ENCODE peak calls at places on chromosomes 7 and 10, in five cellular contexts. One of them, this sample, is unnamed.

GRCh38 chr10:69800109-69800508 is 1.6 kb upstream of the COL13A1 start:
- DNase-seq in Karpas-422: peak
- DNase-seq in mesothelial cell of epicardium: no peak
- DNase-seq in heart left ventricle: peak
- DNase-seq in activated CD8-positive, alpha-beta memory T cell treated with anti-CD3 and anti-CD28 coated beads for 24 hours: no peak
- DNase-seq in this sample: no peak

GRCh38 chr7:2048531-2048930 is 184.2 kb downstream of the MAD1L1 start:
- DNase-seq in mesothelial cell of epicardium: no peak
- DNase-seq in Karpas-422: no peak
- DNase-seq in heart left ventricle: no peak
- DNase-seq in activated CD8-positive, alpha-beta memory T cell treated with anti-CD3 and anti-CD28 coated beads for 24 hours: no peak
- DNase-seq in this sample: no peak

GRCh38 chr10:52778511-52779392 is 6.2 kb upstream of the MBL2 start:
- DNase-seq in mesothelial cell of epicardium: no peak
- DNase-seq in Karpas-422: peak
- DNase-seq in activated CD8-positive, alpha-beta memory T cell treated with anti-CD3 and anti-CD28 coated beads for 24 hours: no peak
- DNase-seq in heart left ventricle: no peak
- DNase-seq in this sample: no peak

GRCh38 chr7:20737840-20738448 is 48.7 kb downstream of the SP8 start:
- DNase-seq in activated CD8-positive, alpha-beta memory T cell treated with anti-CD3 and anti-CD28 coated beads for 24 hours: no peak
- DNase-seq in heart left ventricle: no peak
- DNase-seq in mesothelial cell of epicardium: no peak
- DNase-seq in Karpas-422: no peak
- DNase-seq in this sample: no peak

GRCh38 chr10:71952745-71953144 is 11.4 kb upstream of the CHST3 start:
- DNase-seq in Karpas-422: no peak
- DNase-seq in mesothelial cell of epicardium: no peak
- DNase-seq in heart left ventricle: no peak
- DNase-seq in activated CD8-positive, alpha-beta memory T cell treated with anti-CD3 and anti-CD28 coated beads for 24 hours: no peak
- DNase-seq in this sample: no peak

GRCh38 chr7:1621718-1622117 is 48.4 kb upstream of the ELFN1 start:
- DNase-seq in Karpas-422: no peak
- DNase-seq in heart left ventricle: no peak
- DNase-seq in mesothelial cell of epicardium: no peak
- DNase-seq in activated CD8-positive, alpha-beta memory T cell treated with anti-CD3 and anti-CD28 coated beads for 24 hours: no peak
- DNase-seq in this sample: no peak

GRCh38 chr7:105932835-105933477 is 30.1 kb upstream of the CDHR3 start:
- DNase-seq in Karpas-422: no peak
- DNase-seq in heart left ventricle: no peak
- DNase-seq in activated CD8-positive, alpha-beta memory T cell treated with anti-CD3 and anti-CD28 coated beads for 24 hours: no peak
- DNase-seq in mesothelial cell of epicardium: no peak
- DNase-seq in this sample: no peak

GRCh38 chr7:69245646-69246045 is 352.6 kb upstream of the AUTS2 start:
- DNase-seq in mesothelial cell of epicardium: no peak
- DNase-seq in activated CD8-positive, alpha-beta memory T cell treated with anti-CD3 and anti-CD28 coated beads for 24 hours: no peak
- DNase-seq in heart left ventricle: no peak
- DNase-seq in Karpas-422: no peak
- DNase-seq in this sample: no peak

GRCh38 chr7:55160539-55160938 is 141.7 kb downstream of the EGFR start:
- DNase-seq in mesothelial cell of epicardium: no peak
- DNase-seq in Karpas-422: no peak
- DNase-seq in activated CD8-positive, alpha-beta memory T cell treated with anti-CD3 and anti-CD28 coated beads for 24 hours: no peak
- DNase-seq in heart left ventricle: no peak
- DNase-seq in this sample: no peak

GRCh38 chr10:130351466-130352290 is 215.5 kb downstream of the GLRX3 start:
- DNase-seq in mesothelial cell of epicardium: no peak
- DNase-seq in activated CD8-positive, alpha-beta memory T cell treated with anti-CD3 and anti-CD28 coated beads for 24 hours: peak
- DNase-seq in Karpas-422: no peak
- DNase-seq in heart left ventricle: no peak
- DNase-seq in this sample: peak

GRCh38 chr10:114538544-114538906 is 119.5 kb downstream of the ABLIM1 start:
- DNase-seq in heart left ventricle: no peak
- DNase-seq in mesothelial cell of epicardium: no peak
- DNase-seq in activated CD8-positive, alpha-beta memory T cell treated with anti-CD3 and anti-CD28 coated beads for 24 hours: no peak
- DNase-seq in Karpas-422: no peak
- DNase-seq in this sample: no peak

GRCh38 chr10:91772869-91773268 is 25.4 kb upstream of the TNKS2 start:
- DNase-seq in Karpas-422: no peak
- DNase-seq in heart left ventricle: no peak
- DNase-seq in mesothelial cell of epicardium: no peak
- DNase-seq in activated CD8-positive, alpha-beta memory T cell treated with anti-CD3 and anti-CD28 coated beads for 24 hours: no peak
- DNase-seq in this sample: no peak

GRCh38 chr7:123748171-123748733 is 551 bp downstream of the WASL start:
- DNase-seq in mesothelial cell of epicardium: no peak
- DNase-seq in Karpas-422: peak
- DNase-seq in activated CD8-positive, alpha-beta memory T cell treated with anti-CD3 and anti-CD28 coated beads for 24 hours: peak
- DNase-seq in heart left ventricle: peak
- DNase-seq in this sample: peak

GRCh38 chr10:119120413-119120867 is 16.5 kb downstream of the DENND10 start:
- DNase-seq in activated CD8-positive, alpha-beta memory T cell treated with anti-CD3 and anti-CD28 coated beads for 24 hours: no peak
- DNase-seq in mesothelial cell of epicardium: no peak
- DNase-seq in Karpas-422: no peak
- DNase-seq in heart left ventricle: no peak
- DNase-seq in this sample: no peak

GRCh38 chr7:144517762-144518161 is 114.3 kb upstream of the NOBOX start:
- DNase-seq in heart left ventricle: no peak
- DNase-seq in activated CD8-positive, alpha-beta memory T cell treated with anti-CD3 and anti-CD28 coated beads for 24 hours: no peak
- DNase-seq in Karpas-422: no peak
- DNase-seq in mesothelial cell of epicardium: no peak
- DNase-seq in this sample: no peak

GRCh38 chr7:117163101-117163500 is 159.8 kb downstream of the WNT2 start:
- DNase-seq in heart left ventricle: no peak
- DNase-seq in activated CD8-positive, alpha-beta memory T cell treated with anti-CD3 and anti-CD28 coated beads for 24 hours: no peak
- DNase-seq in Karpas-422: no peak
- DNase-seq in mesothelial cell of epicardium: no peak
- DNase-seq in this sample: no peak

GRCh38 chr7:147997636-147998035 is 592.9 kb upstream of the C7orf33 start:
- DNase-seq in activated CD8-positive, alpha-beta memory T cell treated with anti-CD3 and anti-CD28 coated beads for 24 hours: no peak
- DNase-seq in Karpas-422: no peak
- DNase-seq in mesothelial cell of epicardium: no peak
- DNase-seq in heart left ventricle: no peak
- DNase-seq in this sample: no peak

GRCh38 chr7:100087055-100087750 is 1.6 kb upstream of the COPS6 start:
- DNase-seq in heart left ventricle: no peak
- DNase-seq in activated CD8-positive, alpha-beta memory T cell treated with anti-CD3 and anti-CD28 coated beads for 24 hours: no peak
- DNase-seq in Karpas-422: no peak
- DNase-seq in mesothelial cell of epicardium: no peak
- DNase-seq in this sample: no peak

GRCh38 chr10:75538144-75538543 is 106.7 kb downstream of the LRMDA start:
- DNase-seq in Karpas-422: no peak
- DNase-seq in activated CD8-positive, alpha-beta memory T cell treated with anti-CD3 and anti-CD28 coated beads for 24 hours: no peak
- DNase-seq in heart left ventricle: no peak
- DNase-seq in mesothelial cell of epicardium: no peak
- DNase-seq in this sample: no peak

GRCh38 chr10:77770868-77771175 is 133.2 kb upstream of the KCNMA1 start:
- DNase-seq in mesothelial cell of epicardium: no peak
- DNase-seq in heart left ventricle: no peak
- DNase-seq in Karpas-422: no peak
- DNase-seq in activated CD8-positive, alpha-beta memory T cell treated with anti-CD3 and anti-CD28 coated beads for 24 hours: no peak
- DNase-seq in this sample: no peak

GRCh38 chr7:32879460-32879859 is 12.1 kb downstream of the KBTBD2 start:
- DNase-seq in heart left ventricle: no peak
- DNase-seq in activated CD8-positive, alpha-beta memory T cell treated with anti-CD3 and anti-CD28 coated beads for 24 hours: no peak
- DNase-seq in Karpas-422: no peak
- DNase-seq in mesothelial cell of epicardium: no peak
- DNase-seq in this sample: no peak

GRCh38 chr10:69757553-69758309 is 44.0 kb upstream of the COL13A1 start:
- DNase-seq in Karpas-422: no peak
- DNase-seq in mesothelial cell of epicardium: no peak
- DNase-seq in heart left ventricle: peak
- DNase-seq in activated CD8-positive, alpha-beta memory T cell treated with anti-CD3 and anti-CD28 coated beads for 24 hours: no peak
- DNase-seq in this sample: no peak

GRCh38 chr7:16791895-16792294 is 12.9 kb downstream of the AGR2 start:
- DNase-seq in heart left ventricle: no peak
- DNase-seq in activated CD8-positive, alpha-beta memory T cell treated with anti-CD3 and anti-CD28 coated beads for 24 hours: no peak
- DNase-seq in mesothelial cell of epicardium: no peak
- DNase-seq in Karpas-422: no peak
- DNase-seq in this sample: no peak

GRCh38 chr7:73903321-73904218 is 42.6 kb downstream of the TMEM270 start:
- DNase-seq in mesothelial cell of epicardium: no peak
- DNase-seq in heart left ventricle: no peak
- DNase-seq in Karpas-422: no peak
- DNase-seq in activated CD8-positive, alpha-beta memory T cell treated with anti-CD3 and anti-CD28 coated beads for 24 hours: no peak
- DNase-seq in this sample: no peak

GRCh38 chr10:116752969-116753665 is 10.8 kb upstream of the HSPA12A start:
- DNase-seq in heart left ventricle: no peak
- DNase-seq in mesothelial cell of epicardium: no peak
- DNase-seq in Karpas-422: no peak
- DNase-seq in activated CD8-positive, alpha-beta memory T cell treated with anti-CD3 and anti-CD28 coated beads for 24 hours: no peak
- DNase-seq in this sample: no peak

This sample was measured in type B pancreatic cell.